ENCODE peak calls at places on chromosomes 5 and 9, in six cellular contexts. One of them, this sample, is unnamed.

GRCh38 chr9:128607642-128608350 is 48.9 kb downstream of the DYNC2I2 start:
- DNase-seq in GM10248: no peak
- DNase-seq in naive thymus-derived CD4-positive, alpha-beta T cell: no peak
- DNase-seq in NCI-H82: no peak
- DNase-seq in G401: peak; percentile 99
- DNase-seq in astrocyte of the spinal cord: peak; percentile 63
- DNase-seq in this sample: peak; percentile 94

GRCh38 chr9:136587145-136587943 is 41.5 kb upstream of the NOTCH1 start:
- DNase-seq in GM10248: no peak
- DNase-seq in naive thymus-derived CD4-positive, alpha-beta T cell: no peak
- DNase-seq in NCI-H82: peak; percentile 74
- DNase-seq in G401: no peak
- DNase-seq in astrocyte of the spinal cord: peak; percentile 41
- DNase-seq in this sample: no peak

GRCh38 chr9:18390393-18390792 is 83.6 kb upstream of the ADAMTSL1 start:
- DNase-seq in GM10248: no peak
- DNase-seq in naive thymus-derived CD4-positive, alpha-beta T cell: no peak
- DNase-seq in NCI-H82: peak; percentile 27
- DNase-seq in G401: no peak
- DNase-seq in astrocyte of the spinal cord: peak; percentile 33
- DNase-seq in this sample: no peak

GRCh38 chr9:114112778-114113585 is 13.9 kb upstream of the KIF12 start:
- DNase-seq in GM10248: no peak
- DNase-seq in naive thymus-derived CD4-positive, alpha-beta T cell: no peak
- DNase-seq in NCI-H82: peak; percentile 67
- DNase-seq in G401: peak; percentile 40
- DNase-seq in astrocyte of the spinal cord: peak; percentile 41
- DNase-seq in this sample: no peak

GRCh38 chr5:93579561-93580386 is 1.2 kb downstream of the NR2F1-AS1 start:
- DNase-seq in GM10248: peak; percentile 31
- DNase-seq in naive thymus-derived CD4-positive, alpha-beta T cell: no peak
- DNase-seq in NCI-H82: peak; percentile 50
- DNase-seq in G401: peak; percentile 56
- DNase-seq in astrocyte of the spinal cord: peak; percentile 70
- DNase-seq in this sample: no peak

GRCh38 chr9:20620658-20621552 is 1.4 kb downstream of the MLLT3 start:
- DNase-seq in GM10248: peak; percentile 24
- DNase-seq in naive thymus-derived CD4-positive, alpha-beta T cell: peak; percentile 81
- DNase-seq in NCI-H82: peak; percentile 26
- DNase-seq in G401: peak; percentile 44
- DNase-seq in astrocyte of the spinal cord: peak; percentile 35
- DNase-seq in this sample: no peak

GRCh38 chr5:56815657-56816545 is 552 bp downstream of the MAP3K1 start:
- DNase-seq in GM10248: peak; percentile 73
- DNase-seq in naive thymus-derived CD4-positive, alpha-beta T cell: peak; percentile 45
- DNase-seq in NCI-H82: peak; percentile 66
- DNase-seq in G401: peak; percentile 61
- DNase-seq in astrocyte of the spinal cord: no peak
- DNase-seq in this sample: peak; percentile 61

GRCh38 chr9:87725900-87726709 is at the start of gene CTSL:
- DNase-seq in GM10248: peak; percentile 34
- DNase-seq in naive thymus-derived CD4-positive, alpha-beta T cell: peak; percentile 46
- DNase-seq in NCI-H82: peak; percentile 78
- DNase-seq in G401: peak; percentile 95
- DNase-seq in astrocyte of the spinal cord: peak; percentile 70
- DNase-seq in this sample: peak; percentile 90

GRCh38 chr9:113488071-113488470 is 24.5 kb downstream of the RGS3 start:
- DNase-seq in GM10248: no peak
- DNase-seq in naive thymus-derived CD4-positive, alpha-beta T cell: no peak
- DNase-seq in NCI-H82: no peak
- DNase-seq in G401: no peak
- DNase-seq in astrocyte of the spinal cord: no peak
- DNase-seq in this sample: no peak

GRCh38 chr5:177362102-177362868 is 4.6 kb downstream of the RGS14 start:
- DNase-seq in GM10248: no peak
- DNase-seq in naive thymus-derived CD4-positive, alpha-beta T cell: no peak
- DNase-seq in NCI-H82: no peak
- DNase-seq in G401: no peak
- DNase-seq in astrocyte of the spinal cord: no peak
- DNase-seq in this sample: no peak

GRCh38 chr9:136750526-136750925 is 2.2 kb upstream of the LCN6 start:
- DNase-seq in GM10248: no peak
- DNase-seq in naive thymus-derived CD4-positive, alpha-beta T cell: no peak
- DNase-seq in NCI-H82: no peak
- DNase-seq in G401: no peak
- DNase-seq in astrocyte of the spinal cord: no peak
- DNase-seq in this sample: no peak

GRCh38 chr5:138753794-138754698 is 821 bp downstream of the CTNNA1 start:
- DNase-seq in GM10248: no peak
- DNase-seq in naive thymus-derived CD4-positive, alpha-beta T cell: peak; percentile 26
- DNase-seq in NCI-H82: peak; percentile 59
- DNase-seq in G401: peak; percentile 38
- DNase-seq in astrocyte of the spinal cord: peak; percentile 87
- DNase-seq in this sample: peak; percentile 58

GRCh38 chr5:151781201-151781600 is 9.4 kb downstream of the G3BP1 start:
- DNase-seq in GM10248: no peak
- DNase-seq in naive thymus-derived CD4-positive, alpha-beta T cell: no peak
- DNase-seq in NCI-H82: no peak
- DNase-seq in G401: no peak
- DNase-seq in astrocyte of the spinal cord: no peak
- DNase-seq in this sample: no peak

GRCh38 chr5:82641362-82641988 is 363.3 kb upstream of the RPS23 start:
- DNase-seq in GM10248: peak; percentile 45
- DNase-seq in naive thymus-derived CD4-positive, alpha-beta T cell: peak; percentile 33
- DNase-seq in NCI-H82: peak; percentile 63
- DNase-seq in G401: peak; percentile 84
- DNase-seq in astrocyte of the spinal cord: peak; percentile 88
- DNase-seq in this sample: peak; percentile 33

GRCh38 chr9:72527801-72528195 is 6.4 kb downstream of the TMC1 start:
- DNase-seq in GM10248: no peak
- DNase-seq in naive thymus-derived CD4-positive, alpha-beta T cell: no peak
- DNase-seq in NCI-H82: peak; percentile 88
- DNase-seq in G401: no peak
- DNase-seq in astrocyte of the spinal cord: no peak
- DNase-seq in this sample: no peak

GRCh38 chr5:149959406-149960236 is 937 bp upstream of the SLC26A2 start:
- DNase-seq in GM10248: peak; percentile 67
- DNase-seq in naive thymus-derived CD4-positive, alpha-beta T cell: peak; percentile 38
- DNase-seq in NCI-H82: peak; percentile 71
- DNase-seq in G401: peak; percentile 54
- DNase-seq in astrocyte of the spinal cord: peak; percentile 66
- DNase-seq in this sample: no peak

GRCh38 chr5:103428411-103428871 is 134.1 kb downstream of the NUDT12 start:
- DNase-seq in GM10248: no peak
- DNase-seq in naive thymus-derived CD4-positive, alpha-beta T cell: no peak
- DNase-seq in NCI-H82: no peak
- DNase-seq in G401: no peak
- DNase-seq in astrocyte of the spinal cord: peak; percentile 94
- DNase-seq in this sample: no peak

GRCh38 chr5:177131019-177131320 is 2.6 kb upstream of the NSD1 start:
- DNase-seq in GM10248: no peak
- DNase-seq in naive thymus-derived CD4-positive, alpha-beta T cell: no peak
- DNase-seq in NCI-H82: no peak
- DNase-seq in G401: peak; percentile 33
- DNase-seq in astrocyte of the spinal cord: no peak
- DNase-seq in this sample: no peak

GRCh38 chr9:76414656-76415055 is 20.4 kb upstream of the RFK start:
- DNase-seq in GM10248: no peak
- DNase-seq in naive thymus-derived CD4-positive, alpha-beta T cell: no peak
- DNase-seq in NCI-H82: no peak
- DNase-seq in G401: no peak
- DNase-seq in astrocyte of the spinal cord: peak; percentile 78
- DNase-seq in this sample: no peak

GRCh38 chr9:129225815-129226214 is 47.8 kb upstream of the IER5L start:
- DNase-seq in GM10248: no peak
- DNase-seq in naive thymus-derived CD4-positive, alpha-beta T cell: peak; percentile 40
- DNase-seq in NCI-H82: no peak
- DNase-seq in G401: no peak
- DNase-seq in astrocyte of the spinal cord: peak; percentile 79
- DNase-seq in this sample: no peak

GRCh38 chr5:115952579-115952978 is 9.7 kb upstream of the LVRN start:
- DNase-seq in GM10248: no peak
- DNase-seq in naive thymus-derived CD4-positive, alpha-beta T cell: no peak
- DNase-seq in NCI-H82: no peak
- DNase-seq in G401: no peak
- DNase-seq in astrocyte of the spinal cord: no peak
- DNase-seq in this sample: no peak

GRCh38 chr9:107266624-107267369 is 16.3 kb upstream of the RAD23B start:
- DNase-seq in GM10248: no peak
- DNase-seq in naive thymus-derived CD4-positive, alpha-beta T cell: no peak
- DNase-seq in NCI-H82: no peak
- DNase-seq in G401: no peak
- DNase-seq in astrocyte of the spinal cord: no peak
- DNase-seq in this sample: no peak

GRCh38 chr5:152607393-152608165 is 202.5 kb upstream of the NMUR2 start:
- DNase-seq in GM10248: no peak
- DNase-seq in naive thymus-derived CD4-positive, alpha-beta T cell: no peak
- DNase-seq in NCI-H82: no peak
- DNase-seq in G401: peak; percentile 69
- DNase-seq in astrocyte of the spinal cord: no peak
- DNase-seq in this sample: no peak

GRCh38 chr5:40909233-40909632 is at the start of gene C7:
- DNase-seq in GM10248: no peak
- DNase-seq in naive thymus-derived CD4-positive, alpha-beta T cell: no peak
- DNase-seq in NCI-H82: peak; percentile 4
- DNase-seq in G401: no peak
- DNase-seq in astrocyte of the spinal cord: no peak
- DNase-seq in this sample: no peak

This sample was measured in anterior cingulate cortex.